ENCODE peak calls at places on chromosomes 7 and 10, in five cellular contexts. Y is ovary, N is endothelial cell, G is heart right ventricle, K is Caco-2. V is an unnamed sample.
A peak's percentile ranks its signal among the peaks of the same experiment; 100 is the strongest.

GRCh38 chr7:116951366-116952292 is 1.7 kb upstream of the ST7 start:
- DNase-seq in Y (no peak), N (no peak), G (no peak), K (peak; percentile 80), V (no peak)

GRCh38 chr7:117582219-117582704 is 102.4 kb downstream of the CFTR start:
- DNase-seq in Y (no peak), N (no peak), G (no peak), K (peak; percentile 91), V (no peak)

GRCh38 chr7:6530626-6531491 is 20.4 kb downstream of the GRID2IP start:
- DNase-seq in Y (no peak), N (no peak), G (no peak), K (no peak), V (no peak)

GRCh38 chr10:76311752-76312699 is 880.6 kb downstream of the LRMDA start:
- DNase-seq in Y (no peak), N (peak; percentile 43), G (no peak), K (peak; percentile 61), V (no peak)

GRCh38 chr7:96648784-96649183 is 60.9 kb downstream of the SEM1 start:
- DNase-seq in Y (no peak), N (no peak), G (no peak), K (no peak), V (no peak)

GRCh38 chr7:5595545-5596045 is 172.0 kb upstream of the TNRC18 start:
- DNase-seq in Y (no peak), N (no peak), G (no peak), K (no peak), V (no peak)

GRCh38 chr10:74859546-74859945 is 33.1 kb downstream of the KAT6B start:
- DNase-seq in Y (no peak), N (no peak), G (no peak), K (no peak), V (no peak)

GRCh38 chr10:86399514-86399878 is 32.9 kb upstream of the GRID1 start:
- DNase-seq in Y (no peak), N (no peak), G (no peak), K (no peak), V (no peak)

GRCh38 chr10:113523071-113523470 is 29.8 kb upstream of the HABP2 start:
- DNase-seq in Y (no peak), N (no peak), G (no peak), K (no peak), V (no peak)

DNA sequence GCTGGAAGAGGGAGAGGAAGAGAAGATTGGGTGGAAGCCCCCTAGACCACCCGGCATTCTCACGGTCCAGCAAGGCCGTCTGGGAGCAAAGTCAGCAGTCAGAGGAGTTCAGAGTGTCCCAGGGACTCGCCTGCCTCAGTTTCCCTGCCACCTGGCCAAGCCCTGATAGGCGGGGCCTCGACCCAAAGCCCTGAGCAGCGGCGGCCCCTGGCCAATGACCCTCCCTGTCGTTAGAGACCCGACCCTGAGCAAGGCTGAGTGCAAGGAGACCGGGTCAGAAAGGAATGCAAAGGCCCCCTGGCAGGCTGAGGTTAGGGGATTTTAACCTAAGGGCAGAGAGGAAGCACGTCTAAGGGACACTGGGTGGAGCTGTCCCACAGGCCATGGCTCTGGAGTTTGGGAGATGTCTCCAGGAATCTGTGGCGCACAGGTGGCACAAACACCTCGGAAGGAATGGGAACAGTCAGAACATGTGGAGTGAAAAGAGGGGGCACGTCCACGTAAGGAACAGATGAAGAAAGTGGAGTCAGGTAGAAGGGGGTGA is 196.8 kb upstream of the PDE1C start:
- DNase-seq in Y (no peak), N (no peak), G (no peak), K (no peak), V (no peak)
- TF ChIP-seq CTCF in Y (no peak), N (no peak), G (no peak), K (no peak), V (no peak)

GRCh38 chr7:30905078-30906012 is 6.3 kb upstream of the AQP1 start:
- DNase-seq in Y (no peak), N (no peak), G (no peak), K (no peak), V (no peak)
- TF ChIP-seq CTCF in Y (no peak), N (no peak), G (no peak), K (no peak), V (no peak)

GRCh38 chr10:59127991-59128390 is 48.5 kb upstream of the PHYHIPL start:
- DNase-seq in Y (no peak), N (no peak), G (no peak), K (no peak), V (no peak)
- TF ChIP-seq CTCF in Y (no peak), N (no peak), G (no peak), K (no peak), V (no peak)

GRCh38 chr7:118870187-118870586 is 645.7 kb downstream of the ANKRD7 start:
- DNase-seq in Y (no peak), N (peak; percentile 18), G (no peak), K (no peak), V (no peak)
- TF ChIP-seq CTCF in Y (no peak), N (peak; percentile 22), G (no peak), K (peak; percentile 37), V (peak; percentile 58)

GRCh38 chr10:59465089-59465488 is 102.7 kb upstream of the FAM13C start:
- DNase-seq in Y (no peak), N (peak; percentile 7), G (peak; percentile 19), K (no peak), V (no peak)
- TF ChIP-seq CTCF in Y (no peak), N (no peak), G (no peak), K (peak; percentile 57), V (peak; percentile 75)

DNA sequence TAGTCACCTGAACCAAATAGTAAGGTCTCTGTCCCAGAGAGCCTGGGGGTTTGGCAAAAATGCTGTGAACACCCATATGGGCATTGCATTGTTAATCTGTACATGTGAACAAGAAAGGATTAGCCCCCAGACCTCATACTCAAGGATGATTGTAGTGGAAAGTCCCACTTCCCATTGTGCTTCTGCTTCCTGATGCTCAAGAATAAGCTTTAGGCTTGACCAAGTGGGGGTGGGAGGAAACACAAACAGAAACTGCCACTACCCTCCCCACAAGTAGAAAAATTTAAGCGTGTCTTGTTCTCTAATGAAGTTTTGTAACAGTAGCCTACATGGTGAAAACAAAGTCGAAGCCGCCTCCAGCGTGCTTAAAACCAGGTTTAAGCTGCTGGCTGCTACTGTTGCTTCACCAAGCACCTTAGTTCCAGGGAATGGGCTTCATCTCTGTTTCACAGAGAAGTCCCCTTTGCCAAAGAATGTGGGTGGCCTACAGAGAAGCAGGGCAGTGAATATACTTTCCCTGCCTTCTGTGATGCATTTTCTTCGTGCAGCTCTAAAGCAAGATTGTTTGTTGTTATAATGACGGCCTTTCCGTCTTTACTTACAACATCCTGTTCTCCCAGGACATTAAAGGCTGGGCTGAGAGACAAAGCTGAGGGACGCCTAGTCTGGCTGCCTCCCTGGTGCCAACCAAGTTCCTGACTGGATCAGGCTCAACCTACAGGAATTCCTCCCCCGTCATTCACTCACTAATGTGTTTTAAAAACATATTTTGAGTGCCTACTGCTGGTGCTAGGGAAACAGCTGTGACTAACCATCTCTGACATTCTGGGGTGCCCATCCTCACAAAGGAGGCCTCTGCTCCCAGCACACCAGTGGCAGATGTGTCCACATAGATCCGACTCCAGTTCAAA is 32.1 kb upstream of the CCSER2 start:
- DNase-seq in Y (no peak), N (peak; percentile 49), G (peak; percentile 21), K (no peak), V (no peak)
- TF ChIP-seq CTCF in Y (no peak), N (no peak), G (no peak), K (no peak), V (no peak)

GRCh38 chr10:21533577-21534475 is at the start of gene MLLT10:
- DNase-seq in Y (peak; percentile 97), N (peak; percentile 96), G (peak; percentile 94), K (peak; percentile 97), V (peak; percentile 99)
- TF ChIP-seq CTCF in Y (no peak), N (no peak), G (peak; percentile 8), K (peak; percentile 30), V (peak; percentile 69)

DNA sequence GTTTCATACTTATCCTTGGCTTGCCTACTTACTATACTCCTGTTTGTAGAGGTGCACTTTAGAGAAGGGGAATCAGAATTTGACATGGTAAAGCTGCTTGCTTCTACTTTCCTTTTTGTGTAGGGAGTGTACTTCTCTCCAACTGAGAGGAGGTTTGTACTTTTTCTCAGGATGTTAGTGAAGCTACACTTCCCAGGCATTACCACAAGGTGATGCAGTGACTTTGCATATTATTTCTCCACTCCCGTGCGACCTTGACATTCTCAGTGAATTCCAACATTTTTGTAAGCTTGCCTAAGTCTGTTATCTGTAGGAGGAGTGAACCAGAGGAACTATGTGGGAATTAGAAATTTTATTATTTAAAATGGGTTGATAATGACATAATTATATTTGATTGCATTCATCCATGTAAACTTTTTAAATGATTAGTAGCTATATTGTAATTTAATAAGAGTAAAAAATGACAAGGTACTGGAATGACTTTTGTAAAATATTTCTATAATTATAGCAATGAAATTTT is 5.2 kb downstream of the TAX1BP1 start:
- DNase-seq in Y (no peak), N (peak; percentile 21), G (no peak), K (peak; percentile 52), V (no peak)
- TF ChIP-seq CTCF in Y (peak; percentile 39), N (no peak), G (peak; percentile 50), K (peak; percentile 81), V (peak; percentile 88)

GRCh38 chr10:120480065-120480600 is 23.1 kb downstream of the PLPP4 start:
- DNase-seq in Y (no peak), N (no peak), G (no peak), K (no peak), V (no peak)
- TF ChIP-seq CTCF in Y (no peak), N (no peak), G (no peak), K (no peak), V (no peak)

GRCh38 chr7:140723574-140723973 is 27.1 kb downstream of the NDUFB2 start:
- DNase-seq in Y (no peak), N (no peak), G (no peak), K (no peak), V (no peak)

GRCh38 chr7:140724706-140725105 is 28.2 kb downstream of the NDUFB2 start:
- DNase-seq in Y (no peak), N (no peak), G (no peak), K (no peak), V (no peak)

GRCh38 chr7:140722254-140722653 is 25.7 kb downstream of the NDUFB2 start:
- DNase-seq in Y (no peak), N (no peak), G (no peak), K (no peak), V (no peak)

GRCh38 chr7:140723002-140723401 is 26.5 kb downstream of the NDUFB2 start:
- DNase-seq in Y (no peak), N (no peak), G (no peak), K (no peak), V (no peak)

GRCh38 chr7:140726304-140726703 is 29.8 kb downstream of the NDUFB2 start:
- DNase-seq in Y (no peak), N (no peak), G (no peak), K (no peak), V (no peak)
- TF ChIP-seq CTCF in Y (no peak), N (no peak), G (no peak), K (peak; percentile 50), V (peak; percentile 74)